ENCODE peak calls at places on chromosomes 4 and X, in four cellular contexts. B is NCI-H1092 treated with DMSO at 0.1 percent for 48 hours; Y is WTC11; K is naive thymus-derived CD4-positive, alpha-beta T cell. G is an unnamed sample.

GRCh38 chr4:40065010-40065409 is 8.4 kb downstream of the N4BP2 start:
- DNase-seq in B (no peak), Y (no peak), K (no peak), G (no peak)

GRCh38 chrX:79130857-79131256 is 13.6 kb upstream of the GPR174 start:
- DNase-seq in B (no peak), Y (no peak), K (no peak), G (no peak)

GRCh38 chr4:44738615-44739014 is 12.3 kb upstream of the GNPDA2 start:
- DNase-seq in B (no peak), Y (no peak), K (no peak), G (peak)

GRCh38 chrX:135596495-135596894 is 76.0 kb downstream of the INTS6L start:
- DNase-seq in B (peak), Y (peak), K (peak), G (peak)

GRCh38 chrX:111881715-111882114 is 5.7 kb downstream of the TRPC5OS start:
- DNase-seq in B (no peak), Y (no peak), K (no peak), G (no peak)

GRCh38 chrX:108091878-108092291 is 307 bp downstream of the ATG4A start:
- DNase-seq in B (peak), Y (no peak), K (no peak), G (peak)

GRCh38 chrX:29903365-29903764 is 312.0 kb upstream of the MAGEB2 start:
- DNase-seq in B (no peak), Y (no peak), K (no peak), G (no peak)

GRCh38 chrX:149145845-149146285 is 359.2 kb downstream of the IDS start:
- DNase-seq in B (no peak), Y (no peak), K (no peak), G (no peak)

GRCh38 chr4:44256414-44256813 is 192.2 kb downstream of the KCTD8 start:
- DNase-seq in B (peak), Y (no peak), K (no peak), G (no peak)

GRCh38 chr4:38082424-38083374 is 122.5 kb downstream of the PTTG2 start:
- DNase-seq in B (no peak), Y (no peak), K (no peak), G (no peak)

G was measured in NCI-H1694 treated with DMSO at 0.1 percent for 48 hours.